ENCODE peak calls at places on chromosomes 6 and 20, in nine cellular contexts. One of them, this sample, is unnamed.

GRCh38 chr6:101645770-101646169 is 252.3 kb downstream of the GRIK2 start:
- DNase-seq in H1: no peak
- DNase-seq in suprapubic skin: no peak
- DNase-seq in A549: no peak
- DNase-seq in lower lobe of right lung: no peak
- DNase-seq in IMR-90: no peak
- DNase-seq in RWPE1: no peak
- DNase-seq in mesothelial cell of epicardium: no peak
- DNase-seq in HCT116: no peak
- DNase-seq in this sample: no peak

GRCh38 chr20:44017905-44018683 is 103.4 kb downstream of the TOX2 start:
- DNase-seq in IMR-90: peak; percentile 93
- DNase-seq in HCT116: peak; percentile 85
- DNase-seq in lower lobe of right lung: peak; percentile 75
- DNase-seq in mesothelial cell of epicardium: no peak
- DNase-seq in RWPE1: peak; percentile 92
- DNase-seq in A549: peak; percentile 59
- DNase-seq in suprapubic skin: no peak
- DNase-seq in H1: no peak
- DNase-seq in this sample: peak; percentile 85

GRCh38 chr6:117345292-117345610 is 79.9 kb downstream of the VGLL2 start:
- DNase-seq in RWPE1: no peak
- DNase-seq in mesothelial cell of epicardium: no peak
- DNase-seq in H1: no peak
- DNase-seq in HCT116: no peak
- DNase-seq in IMR-90: no peak
- DNase-seq in lower lobe of right lung: no peak
- DNase-seq in A549: no peak
- DNase-seq in suprapubic skin: no peak
- DNase-seq in this sample: no peak

GRCh38 chr20:63021356-63022321 is 14.9 kb upstream of the BHLHE23 start:
- DNase-seq in IMR-90: no peak
- DNase-seq in lower lobe of right lung: peak; percentile 34
- DNase-seq in RWPE1: no peak
- DNase-seq in H1: no peak
- DNase-seq in A549: no peak
- DNase-seq in suprapubic skin: no peak
- DNase-seq in mesothelial cell of epicardium: peak; percentile 12
- DNase-seq in HCT116: no peak
- DNase-seq in this sample: no peak

GRCh38 chr20:22701679-22702308 is 117.4 kb upstream of the FOXA2 start:
- DNase-seq in IMR-90: no peak
- DNase-seq in A549: no peak
- DNase-seq in lower lobe of right lung: no peak
- DNase-seq in H1: no peak
- DNase-seq in RWPE1: no peak
- DNase-seq in HCT116: no peak
- DNase-seq in mesothelial cell of epicardium: no peak
- DNase-seq in suprapubic skin: no peak
- DNase-seq in this sample: no peak

GRCh38 chr6:73455865-73456629 is 4.0 kb upstream of the CGAS start:
- DNase-seq in A549: peak; percentile 12
- DNase-seq in lower lobe of right lung: no peak
- DNase-seq in suprapubic skin: no peak
- DNase-seq in H1: no peak
- DNase-seq in RWPE1: peak; percentile 13
- DNase-seq in IMR-90: peak; percentile 41
- DNase-seq in HCT116: no peak
- DNase-seq in mesothelial cell of epicardium: no peak
- DNase-seq in this sample: no peak

GRCh38 chr20:46699651-46700359 is 9.6 kb upstream of the SLC2A10 start:
- DNase-seq in lower lobe of right lung: no peak
- DNase-seq in HCT116: no peak
- DNase-seq in A549: peak; percentile 35
- DNase-seq in RWPE1: peak; percentile 68
- DNase-seq in H1: no peak
- DNase-seq in IMR-90: peak; percentile 52
- DNase-seq in suprapubic skin: no peak
- DNase-seq in mesothelial cell of epicardium: no peak
- DNase-seq in this sample: peak; percentile 51

GRCh38 chr6:14537061-14537460 is 419.5 kb downstream of the CD83 start:
- DNase-seq in IMR-90: no peak
- DNase-seq in H1: no peak
- DNase-seq in RWPE1: no peak
- DNase-seq in HCT116: no peak
- DNase-seq in suprapubic skin: no peak
- DNase-seq in A549: no peak
- DNase-seq in mesothelial cell of epicardium: no peak
- DNase-seq in lower lobe of right lung: no peak
- DNase-seq in this sample: no peak

GRCh38 chr6:89100114-89100513 is 17.8 kb downstream of the SRSF12 start:
- DNase-seq in RWPE1: no peak
- DNase-seq in A549: no peak
- DNase-seq in lower lobe of right lung: no peak
- DNase-seq in H1: no peak
- DNase-seq in suprapubic skin: no peak
- DNase-seq in IMR-90: no peak
- DNase-seq in mesothelial cell of epicardium: no peak
- DNase-seq in HCT116: no peak
- DNase-seq in this sample: no peak

GRCh38 chr6:119426619-119427018 is 77.1 kb upstream of the MAN1A1 start:
- DNase-seq in H1: no peak
- DNase-seq in suprapubic skin: no peak
- DNase-seq in mesothelial cell of epicardium: no peak
- DNase-seq in A549: no peak
- DNase-seq in HCT116: no peak
- DNase-seq in RWPE1: no peak
- DNase-seq in IMR-90: no peak
- DNase-seq in lower lobe of right lung: no peak
- DNase-seq in this sample: no peak

GRCh38 chr6:147434508-147434907 is 74.0 kb upstream of the SAMD5 start:
- DNase-seq in H1: no peak
- DNase-seq in HCT116: no peak
- DNase-seq in RWPE1: peak; percentile 45
- DNase-seq in mesothelial cell of epicardium: no peak
- DNase-seq in IMR-90: peak; percentile 1
- DNase-seq in suprapubic skin: no peak
- DNase-seq in lower lobe of right lung: no peak
- DNase-seq in A549: no peak
- DNase-seq in this sample: no peak

GRCh38 chr6:102204336-102204735 is 810.8 kb downstream of the GRIK2 start:
- DNase-seq in suprapubic skin: no peak
- DNase-seq in IMR-90: no peak
- DNase-seq in HCT116: no peak
- DNase-seq in H1: no peak
- DNase-seq in A549: no peak
- DNase-seq in mesothelial cell of epicardium: no peak
- DNase-seq in RWPE1: no peak
- DNase-seq in lower lobe of right lung: no peak
- DNase-seq in this sample: no peak

GRCh38 chr6:33248932-33249731 is 22.5 kb downstream of the VPS52 start:
- DNase-seq in IMR-90: peak; percentile 99
- DNase-seq in mesothelial cell of epicardium: peak; percentile 80
- DNase-seq in HCT116: peak; percentile 99
- DNase-seq in H1: peak; percentile 97
- DNase-seq in suprapubic skin: peak; percentile 98
- DNase-seq in lower lobe of right lung: peak; percentile 99
- DNase-seq in A549: peak; percentile 97
- DNase-seq in RWPE1: peak; percentile 93
- DNase-seq in this sample: peak; percentile 97

GRCh38 chr6:33250731-33251130 is 20.9 kb downstream of the VPS52 start:
- DNase-seq in H1: no peak
- DNase-seq in lower lobe of right lung: no peak
- DNase-seq in A549: no peak
- DNase-seq in RWPE1: no peak
- DNase-seq in HCT116: no peak
- DNase-seq in mesothelial cell of epicardium: no peak
- DNase-seq in IMR-90: no peak
- DNase-seq in suprapubic skin: peak; percentile 54
- DNase-seq in this sample: no peak

GRCh38 chr6:33249732-33250625 is 21.7 kb downstream of the VPS52 start:
- DNase-seq in IMR-90: peak; percentile 88
- DNase-seq in A549: no peak
- DNase-seq in suprapubic skin: peak; percentile 61
- DNase-seq in lower lobe of right lung: no peak
- DNase-seq in H1: no peak
- DNase-seq in HCT116: no peak
- DNase-seq in RWPE1: peak; percentile 55
- DNase-seq in mesothelial cell of epicardium: no peak
- DNase-seq in this sample: no peak

GRCh38 chr6:33247977-33248642 is 23.6 kb downstream of the VPS52 start:
- DNase-seq in RWPE1: peak; percentile 60
- DNase-seq in mesothelial cell of epicardium: peak; percentile 81
- DNase-seq in IMR-90: peak; percentile 81
- DNase-seq in lower lobe of right lung: peak; percentile 91
- DNase-seq in A549: peak; percentile 79
- DNase-seq in suprapubic skin: peak; percentile 94
- DNase-seq in H1: peak; percentile 75
- DNase-seq in HCT116: peak; percentile 76
- DNase-seq in this sample: peak; percentile 94

DNA sequence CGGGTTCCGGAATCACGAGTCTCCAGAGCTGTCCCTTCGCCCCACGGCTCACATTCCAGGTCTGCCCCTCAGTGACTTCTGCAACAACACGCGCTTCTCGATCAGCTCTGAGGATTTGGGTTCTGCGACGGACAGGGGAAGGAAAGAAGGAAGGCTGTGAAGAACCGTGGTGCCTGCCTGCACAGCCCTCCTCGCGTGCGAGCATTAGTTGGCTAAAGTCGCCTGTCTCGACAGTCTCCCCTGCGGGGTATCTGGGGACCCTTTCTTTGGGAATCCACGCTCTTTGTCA is 23.1 kb downstream of the VPS52 start:
- DNase-seq in HCT116: no peak
- DNase-seq in suprapubic skin: no peak
- DNase-seq in IMR-90: no peak
- DNase-seq in H1: no peak
- DNase-seq in A549: no peak
- DNase-seq in lower lobe of right lung: no peak
- DNase-seq in RWPE1: peak; percentile 24
- DNase-seq in mesothelial cell of epicardium: no peak
- DNase-seq in this sample: no peak
- TF ChIP-seq CTCF in HCT116: no peak
- TF ChIP-seq CTCF in suprapubic skin: no peak
- TF ChIP-seq CTCF in IMR-90: no peak
- TF ChIP-seq CTCF in H1: no peak
- TF ChIP-seq CTCF in A549: no peak
- TF ChIP-seq CTCF in lower lobe of right lung: peak; percentile 13
- TF ChIP-seq CTCF in RWPE1: peak; percentile 65
- TF ChIP-seq CTCF in mesothelial cell of epicardium: peak; percentile 49
- TF ChIP-seq CTCF in this sample: no peak

DNA sequence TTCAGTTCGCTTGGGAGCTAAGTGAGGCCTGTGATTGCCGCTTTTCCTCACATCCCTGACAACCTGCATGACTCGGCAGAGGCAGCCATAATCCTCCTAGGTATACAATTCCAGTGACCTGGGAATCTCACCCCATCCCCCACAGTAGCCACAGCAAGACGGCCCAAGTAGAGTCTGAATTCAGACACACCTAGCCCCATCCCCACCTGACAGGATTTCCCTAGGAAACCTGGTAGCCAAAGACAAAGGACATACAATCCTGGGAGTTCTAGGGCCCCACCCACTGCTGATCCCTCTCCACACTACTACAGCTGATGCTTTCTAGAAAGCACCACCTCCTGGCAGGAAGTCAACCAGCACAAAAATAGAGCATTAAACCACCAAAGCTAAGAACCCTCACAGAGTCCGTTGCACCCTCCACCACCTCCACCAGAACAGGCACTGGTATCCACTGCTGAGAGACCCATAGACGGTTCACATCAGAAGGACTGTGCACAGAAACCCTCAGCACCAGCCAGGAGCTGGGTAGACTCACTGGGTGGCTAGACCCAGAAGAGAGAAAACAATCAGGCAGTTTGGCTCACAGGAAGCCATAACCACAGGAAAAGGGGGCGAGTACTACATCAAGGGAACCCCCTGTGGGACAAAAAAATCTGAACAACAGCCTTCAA is 17.9 kb upstream of the RUNX2 start:
- DNase-seq in HCT116: no peak
- DNase-seq in A549: no peak
- DNase-seq in mesothelial cell of epicardium: no peak
- DNase-seq in lower lobe of right lung: no peak
- DNase-seq in IMR-90: no peak
- DNase-seq in H1: no peak
- DNase-seq in RWPE1: no peak
- DNase-seq in suprapubic skin: no peak
- DNase-seq in this sample: no peak
- TF ChIP-seq CTCF in HCT116: no peak
- TF ChIP-seq CTCF in A549: no peak
- TF ChIP-seq CTCF in mesothelial cell of epicardium: no peak
- TF ChIP-seq CTCF in lower lobe of right lung: no peak
- TF ChIP-seq CTCF in IMR-90: no peak
- TF ChIP-seq CTCF in H1: no peak
- TF ChIP-seq CTCF in RWPE1: no peak
- TF ChIP-seq CTCF in suprapubic skin: no peak
- TF ChIP-seq CTCF in this sample: no peak

DNA sequence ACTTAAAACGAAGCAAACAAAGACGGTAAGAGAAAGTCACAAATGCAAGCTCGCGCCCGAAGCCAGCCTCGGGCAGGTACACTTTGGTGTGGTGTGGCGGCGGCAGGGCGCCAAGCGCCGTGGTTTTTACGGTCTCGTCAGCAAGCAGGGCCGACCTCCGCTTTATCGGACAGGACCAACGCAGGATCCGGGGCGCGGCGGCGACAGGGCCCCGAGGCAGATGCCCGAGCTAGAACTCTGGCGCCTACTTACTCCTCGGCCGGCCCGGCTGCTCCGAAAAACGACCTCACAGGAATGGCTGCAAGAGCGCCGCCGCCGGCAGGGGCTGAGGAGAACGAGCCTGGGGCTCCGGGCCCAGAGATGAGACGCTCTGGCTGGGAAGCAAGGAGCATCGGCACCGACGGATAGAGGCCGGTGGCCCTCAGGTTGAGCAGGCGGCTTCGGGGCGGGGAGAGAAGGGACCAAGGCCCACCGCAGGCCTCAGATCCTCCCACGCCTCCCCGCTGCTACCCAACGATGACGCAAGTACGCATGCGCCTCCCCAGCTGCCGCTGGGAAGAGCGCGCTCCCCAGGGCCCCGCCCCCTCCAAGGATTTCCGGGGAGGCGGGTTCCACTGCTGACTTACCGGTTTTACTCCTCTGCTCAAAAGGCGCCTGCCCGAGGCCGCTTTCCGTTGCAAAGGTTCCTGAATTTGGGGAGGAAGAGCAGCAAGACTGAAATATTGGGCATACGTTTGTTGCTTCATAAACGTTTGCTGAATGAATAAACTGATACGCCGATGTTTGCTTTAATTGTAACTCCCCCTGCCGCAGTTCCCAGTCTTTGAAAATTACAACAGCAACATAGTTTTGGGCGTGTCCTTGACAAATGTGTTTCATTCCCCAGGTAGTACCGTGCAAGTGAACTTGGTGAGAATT is 60.5 kb downstream of the FAM217A start:
- DNase-seq in suprapubic skin: peak; percentile 96
- DNase-seq in RWPE1: peak; percentile 92
- DNase-seq in IMR-90: peak; percentile 95
- DNase-seq in lower lobe of right lung: peak; percentile 97
- DNase-seq in mesothelial cell of epicardium: peak; percentile 91
- DNase-seq in A549: peak; percentile 95
- DNase-seq in HCT116: peak; percentile 94
- DNase-seq in H1: peak; percentile 89
- DNase-seq in this sample: peak; percentile 92
- TF ChIP-seq CTCF in suprapubic skin: peak; percentile 31
- TF ChIP-seq CTCF in RWPE1: peak; percentile 43
- TF ChIP-seq CTCF in IMR-90: peak; percentile 37
- TF ChIP-seq CTCF in lower lobe of right lung: peak; percentile 29
- TF ChIP-seq CTCF in mesothelial cell of epicardium: no peak
- TF ChIP-seq CTCF in A549: peak; percentile 26
- TF ChIP-seq CTCF in HCT116: no peak
- TF ChIP-seq CTCF in H1: no peak
- TF ChIP-seq CTCF in this sample: peak; percentile 26

GRCh38 chr6:39303425-39304153 is 10.6 kb downstream of the KCNK17 start:
- DNase-seq in mesothelial cell of epicardium: no peak
- DNase-seq in RWPE1: no peak
- DNase-seq in lower lobe of right lung: no peak
- DNase-seq in H1: no peak
- DNase-seq in suprapubic skin: no peak
- DNase-seq in IMR-90: no peak
- DNase-seq in HCT116: no peak
- DNase-seq in A549: no peak
- DNase-seq in this sample: no peak
- TF ChIP-seq CTCF in mesothelial cell of epicardium: peak; percentile 28
- TF ChIP-seq CTCF in RWPE1: peak; percentile 44
- TF ChIP-seq CTCF in lower lobe of right lung: peak; percentile 6
- TF ChIP-seq CTCF in H1: no peak
- TF ChIP-seq CTCF in suprapubic skin: peak; percentile 24
- TF ChIP-seq CTCF in IMR-90: no peak
- TF ChIP-seq CTCF in HCT116: no peak
- TF ChIP-seq CTCF in A549: no peak
- TF ChIP-seq CTCF in this sample: no peak

This sample was measured in Calu3.